ENCODE peak calls at places on chromosomes 3 and 15, in four cellular contexts. P, F, Q and S are unnamed samples.
A peak's percentile ranks its signal among the peaks of the same experiment; 100 is the strongest.

GRCh38 chr3:45110185-45110833 is 35.9 kb downstream of the CDCP1 start:
- DNase-seq in P (no peak), F (no peak), Q (no peak), S (no peak)

GRCh38 chr15:26891448-26891881 is 24.6 kb downstream of the GABRA5 start:
- DNase-seq in P (peak; percentile 55), F (peak; percentile 50), Q (peak; percentile 32), S (peak; percentile 36)

GRCh38 chr15:78440375-78441373 is 2.7 kb downstream of the IREB2 start:
- DNase-seq in P (no peak), F (no peak), Q (no peak), S (no peak)

GRCh38 chr15:61195116-61196002 is 33.7 kb downstream of the RORA start:
- DNase-seq in P (no peak), F (no peak), Q (peak; percentile 25), S (peak; percentile 26)

GRCh38 chr15:40338921-40339620 is 1.7 kb downstream of the CCDC9B start:
- DNase-seq in P (peak; percentile 66), F (peak; percentile 66), Q (peak; percentile 79), S (peak; percentile 90)

GRCh38 chr3:46524008-46524407 is 26.2 kb downstream of the RTP3 start:
- DNase-seq in P (no peak), F (no peak), Q (no peak), S (no peak)

GRCh38 chr3:71916747-71917369 is 131.9 kb upstream of the PROK2 start:
- DNase-seq in P (no peak), F (no peak), Q (no peak), S (no peak)

GRCh38 chr3:192933779-192934456 is 16.3 kb upstream of the MB21D2 start:
- DNase-seq in P (no peak), F (no peak), Q (no peak), S (no peak)

GRCh38 chr3:149969945-149970715 is 565 bp downstream of the PFN2 start:
- DNase-seq in P (peak; percentile 52), F (peak; percentile 81), Q (peak; percentile 26), S (peak; percentile 76)

GRCh38 chr15:52421029-52421428 is 107.7 kb downstream of the MYO5A start:
- DNase-seq in P (no peak), F (no peak), Q (no peak), S (no peak)

GRCh38 chr3:182108351-182108750 is 396.6 kb downstream of the SOX2 start:
- DNase-seq in P (no peak), F (no peak), Q (no peak), S (no peak)

GRCh38 chr15:72369964-72370363 is 5.8 kb downstream of the HEXA start:
- DNase-seq in P (no peak), F (no peak), Q (no peak), S (no peak)

GRCh38 chr3:38587548-38588131 is 61.8 kb downstream of the SCN5A start:
- DNase-seq in P (no peak), F (peak; percentile 2), Q (no peak), S (no peak)

GRCh38 chr3:191372122-191372521 is 41.8 kb upstream of the UTS2B start:
- DNase-seq in P (no peak), F (no peak), Q (no peak), S (no peak)

GRCh38 chr15:101454365-101454764 is 35.1 kb downstream of the PCSK6 start:
- DNase-seq in P (no peak), F (no peak), Q (no peak), S (no peak)

GRCh38 chr15:60478633-60479360 is at the start of gene ICE2:
- DNase-seq in P (peak; percentile 89), F (peak; percentile 97), Q (peak; percentile 84), S (peak; percentile 94)

GRCh38 chr3:51712963-51713362 is 6.1 kb downstream of the GRM2 start:
- DNase-seq in P (no peak), F (no peak), Q (no peak), S (no peak)

GRCh38 chr15:50767332-50767861 is 1.9 kb upstream of the SPPL2A start:
- DNase-seq in P (no peak), F (peak; percentile 56), Q (no peak), S (no peak)

GRCh38 chr15:57747206-57747605 is 40.7 kb downstream of the POLR2M start:
- DNase-seq in P (no peak), F (peak; percentile 16), Q (no peak), S (no peak)

GRCh38 chr15:32028921-32029320 is 1.4 kb upstream of the CHRNA7 start:
- DNase-seq in P (no peak), F (no peak), Q (no peak), S (no peak)

GRCh38 chr3:128965280-128965679 is 28.6 kb downstream of the CFAP92 start:
- DNase-seq in P (no peak), F (no peak), Q (no peak), S (no peak)

GRCh38 chr3:9945358-9945757 is 6.8 kb downstream of the PRRT3 start:
- DNase-seq in P (no peak), F (no peak), Q (no peak), S (no peak)

GRCh38 chr3:154421067-154421466 is 8.9 kb downstream of the GPR149 start:
- DNase-seq in P (no peak), F (no peak), Q (no peak), S (no peak)